ENCODE peak calls at places on chromosomes 3 and 15, in nine cellular contexts. N is Peyer's patch; Z is CD8-positive, alpha-beta memory T cell; R is endodermal cell; T is breast epithelium; I is stomach; L is PC-3; K is A549; X is colonic mucosa. M is an unnamed sample.

GRCh38 chr3:25424238-25425013 is 3.6 kb upstream of the RARB start:
- DNase-seq in N (no peak), Z (no peak), R (no peak), T (no peak), I (no peak), L (peak; percentile 40), K (peak; percentile 91), X (no peak), M (no peak)

GRCh38 chr3:28328188-28329151 is 20.1 kb upstream of the ZCWPW2 start:
- DNase-seq in N (no peak), Z (no peak), R (no peak), T (no peak), I (no peak), L (peak; percentile 75), K (peak; percentile 16), X (no peak), M (no peak)

GRCh38 chr15:64586259-64586658 is 125.9 kb downstream of the ZNF609 start:
- DNase-seq in N (no peak), Z (no peak), R (peak; percentile 62), T (no peak), I (no peak), L (no peak), K (no peak), X (no peak), M (no peak)

GRCh38 chr3:113136071-113136470 is 75.3 kb upstream of the BOC start:
- DNase-seq in N (no peak), Z (no peak), R (no peak), T (no peak), I (no peak), L (peak; percentile 60), K (peak; percentile 38), X (no peak), M (no peak)

GRCh38 chr3:9108876-9109569 is 140.4 kb downstream of the SRGAP3 start:
- DNase-seq in N (no peak), Z (no peak), R (peak; percentile 48), T (no peak), I (no peak), L (no peak), K (no peak), X (no peak), M (no peak)

GRCh38 chr3:72018339-72018984 is 233.5 kb upstream of the PROK2 start:
- DNase-seq in N (no peak), Z (no peak), R (peak; percentile 60), T (no peak), I (no peak), L (no peak), K (no peak), X (no peak), M (no peak)

GRCh38 chr3:140530603-140531002 is 147.3 kb upstream of the TRIM42 start:
- DNase-seq in N (no peak), Z (no peak), R (no peak), T (no peak), I (no peak), L (peak; percentile 5), K (no peak), X (no peak), M (no peak)

GRCh38 chr3:182717216-182717615 is 76.1 kb upstream of the ATP11B start:
- DNase-seq in N (no peak), Z (no peak), R (no peak), T (no peak), I (no peak), L (peak; percentile 52), K (no peak), X (no peak), M (no peak)

GRCh38 chr15:34621675-34622074 is 38.2 kb upstream of the GOLGA8B start:
- DNase-seq in N (no peak), Z (no peak), R (no peak), T (no peak), I (no peak), L (peak; percentile 64), K (peak; percentile 42), X (no peak), M (no peak)

GRCh38 chr3:42667523-42668402 is 14.3 kb downstream of the ZBTB47 start:
- DNase-seq in N (no peak), Z (no peak), R (peak; percentile 41), T (no peak), I (no peak), L (no peak), K (no peak), X (no peak), M (no peak)

GRCh38 chr15:92451225-92451825 is 57.6 kb downstream of the ST8SIA2 start:
- DNase-seq in N (no peak), Z (no peak), R (no peak), T (no peak), I (no peak), L (peak; percentile 23), K (peak; percentile 13), X (no peak), M (no peak)

GRCh38 chr3:45545476-45545875 is 49.1 kb upstream of the LIMD1 start:
- DNase-seq in N (no peak), Z (no peak), R (peak; percentile 36), T (no peak), I (no peak), L (peak; percentile 45), K (peak; percentile 14), X (no peak), M (no peak)

GRCh38 chr3:2727566-2728318 is 382.4 kb downstream of the IL5RA start:
- DNase-seq in N (no peak), Z (no peak), R (no peak), T (no peak), I (no peak), L (no peak), K (no peak), X (no peak), M (no peak)

GRCh38 chr3:37863949-37864822 is 2.5 kb downstream of the CTDSPL start:
- DNase-seq in N (no peak), Z (no peak), R (peak; percentile 58), T (no peak), I (no peak), L (peak; percentile 31), K (peak; percentile 23), X (peak; percentile 33), M (no peak)

GRCh38 chr3:37862219-37862711 is 585 bp downstream of the CTDSPL start:
- DNase-seq in N (no peak), Z (no peak), R (peak; percentile 73), T (peak; percentile 56), I (peak; percentile 51), L (no peak), K (peak; percentile 38), X (peak; percentile 53), M (no peak)

GRCh38 chr3:37863552-37863865 is 1.8 kb downstream of the CTDSPL start:
- DNase-seq in N (no peak), Z (no peak), R (no peak), T (no peak), I (no peak), L (no peak), K (no peak), X (no peak), M (no peak)

GRCh38 chr3:37861540-37862051 is at the start of gene CTDSPL:
- DNase-seq in N (no peak), Z (no peak), R (peak; percentile 85), T (peak; percentile 56), I (peak; percentile 62), L (peak; percentile 41), K (peak; percentile 31), X (no peak), M (no peak)

DNA sequence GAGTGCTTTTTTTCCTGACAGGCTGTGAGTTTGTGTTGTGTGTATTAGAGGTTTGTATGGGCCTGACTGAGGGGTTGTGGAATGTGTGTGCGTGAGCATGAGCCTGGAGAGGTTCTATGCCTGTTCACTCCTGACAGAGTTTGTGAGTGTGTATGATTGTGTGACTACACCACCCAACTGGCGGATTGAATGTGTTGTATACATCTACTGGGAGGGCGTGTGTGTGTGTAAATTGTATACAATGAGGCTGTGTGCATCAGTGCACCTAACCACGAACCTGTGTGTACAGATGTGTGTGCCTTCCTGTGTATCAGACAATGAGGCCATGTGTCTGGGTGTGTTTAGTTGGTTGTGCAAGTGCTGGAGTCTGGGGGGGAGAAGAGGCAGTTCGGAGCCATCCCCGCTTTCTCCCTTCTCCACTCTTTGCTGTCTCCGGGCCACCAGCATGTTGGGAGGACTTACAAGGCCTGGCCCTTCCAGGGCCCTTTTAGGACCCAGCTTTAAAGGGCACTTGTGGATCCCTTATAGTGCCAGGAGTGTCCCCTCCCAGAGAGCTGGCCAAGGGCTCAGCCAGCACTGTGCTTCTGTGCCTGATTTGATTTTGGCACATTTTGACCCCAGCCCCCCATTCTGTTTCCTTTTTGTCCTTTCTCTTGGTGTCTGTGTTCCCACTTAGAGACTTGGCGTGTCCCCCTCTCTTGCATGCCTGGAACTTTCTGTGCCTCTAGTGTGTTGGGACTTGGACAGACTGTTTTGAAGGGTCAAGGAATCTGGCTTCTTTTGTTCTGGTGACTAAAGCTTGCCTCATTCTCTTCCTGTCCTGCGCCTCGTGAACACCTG is 1.3 kb downstream of the CTDSPL start:
- DNase-seq in N (no peak), Z (no peak), R (peak; percentile 67), T (no peak), I (no peak), L (no peak), K (peak; percentile 42), X (peak; percentile 40), M (no peak)
- H3K4me3 ChIP-seq in N (peak overlapping the region; percentile 44), Z (peak overlapping the region; percentile 41), R (peak overlapping the region; percentile 75), T (peak overlapping the region; percentile 78), I (peak overlapping the region; percentile 77), L (peak overlapping the region; percentile 66), K (peak overlapping the region; percentile 78), X (peak overlapping the region; percentile 60), M (peak overlapping the region; percentile 74)

GRCh38 chr15:22227961-22228762 is 147.8 kb downstream of the OR4M2 start:
- DNase-seq in N (no peak), Z (no peak), R (no peak), T (no peak), I (no peak), L (no peak), K (no peak), X (no peak), M (no peak)
- H3K9me3 ChIP-seq in N (no peaks in the 10 kb centered on the region), Z (no peaks in the 10 kb centered on the region), R (peaks cover 89% of the 10 kb centered on the region), T (no peaks in the 10 kb centered on the region), I (no peaks in the 10 kb centered on the region), L (peaks cover 27% of the 10 kb centered on the region), K (peaks cover 3% of the 10 kb centered on the region), X (no peaks in the 10 kb centered on the region), M (no peaks in the 10 kb centered on the region)

DNA sequence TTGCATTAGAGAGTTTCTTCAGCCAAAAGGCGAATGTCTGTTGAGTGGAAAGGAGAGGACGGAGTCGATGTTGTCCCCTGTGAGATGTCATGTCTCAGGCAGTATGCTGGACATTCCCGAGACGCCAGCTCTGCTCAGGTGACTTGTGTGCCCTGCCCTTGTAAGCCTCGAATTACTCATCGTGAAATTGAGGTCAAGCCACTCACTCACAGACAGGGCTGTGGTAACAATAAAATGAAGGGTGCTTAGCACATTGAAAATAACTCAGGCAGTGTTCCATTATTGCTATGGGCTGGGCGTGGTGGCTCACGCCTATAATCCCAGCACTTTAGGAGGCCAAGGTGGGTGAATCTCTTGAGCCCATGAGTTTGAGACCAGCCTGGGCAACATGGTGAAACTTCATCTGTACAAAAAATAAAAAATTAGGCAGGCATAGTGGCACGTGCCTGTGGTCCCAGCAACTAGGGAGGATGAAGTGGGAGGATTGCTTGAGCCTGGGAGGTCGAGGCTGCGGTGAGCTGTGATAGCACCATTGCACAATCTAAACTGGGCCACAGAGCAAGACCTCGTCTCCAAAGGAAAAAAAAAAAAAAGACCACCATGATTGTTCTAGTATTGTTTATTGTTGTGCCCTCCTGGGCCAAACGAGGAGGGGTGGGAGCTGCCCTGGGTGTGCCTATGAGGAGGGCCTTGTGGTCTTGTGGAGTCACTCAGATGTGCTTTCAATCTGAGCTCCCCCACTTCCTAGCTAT is 214.4 kb downstream of the THSD4 start:
- DNase-seq in N (no peak), Z (no peak), R (no peak), T (no peak), I (no peak), L (peak; percentile 80), K (peak; percentile 24), X (peak; percentile 76), M (no peak)
- H3K4me1 ChIP-seq in N (peaks cover 33% of the 10 kb centered on the region), Z (no peaks in the 10 kb centered on the region), R (no peaks in the 10 kb centered on the region), T (no peaks in the 10 kb centered on the region), I (no peaks in the 10 kb centered on the region), L (peaks cover 35% of the 10 kb centered on the region), K (peaks cover 14% of the 10 kb centered on the region), X (peaks cover 7% of the 10 kb centered on the region), M (peaks cover 3% of the 10 kb centered on the region)

GRCh38 chr15:89017370-89018066 is 70.7 kb upstream of the ABHD2 start:
- DNase-seq in N (peak; percentile 60), Z (peak; percentile 74), R (peak; percentile 97), T (peak; percentile 73), I (peak; percentile 77), L (peak; percentile 86), K (peak; percentile 84), X (peak; percentile 80), M (peak; percentile 90)
- H3K4me3 ChIP-seq in N (no peak overlapping the region), Z (peak overlapping the region; percentile 24), R (peak overlapping the region; percentile 62), T (no peak overlapping the region), I (peak overlapping the region; percentile 23), L (peak overlapping the region; percentile 50), K (peak overlapping the region; percentile 37), X (no peak overlapping the region), M (peak overlapping the region; percentile 24)